ENCODE peak calls at places on chromosomes 12 and 14, in four cellular contexts. One of them, this sample, is unnamed.
A peak's percentile ranks its signal among the peaks of the same experiment; 100 is the strongest.

GRCh38 chr12:113066806-113067400 is 10.4 kb downstream of the DTX1 start:
- DNase-seq in breast epithelium: no peak
- DNase-seq in caudate nucleus: peak; percentile 19
- DNase-seq in foreskin keratinocyte: no peak
- DNase-seq in this sample: no peak

GRCh38 chr12:48768147-48768546 is 20.7 kb downstream of the ADCY6 start:
- DNase-seq in breast epithelium: no peak
- DNase-seq in caudate nucleus: no peak
- DNase-seq in foreskin keratinocyte: no peak
- DNase-seq in this sample: no peak

GRCh38 chr12:94813314-94813713 is 163.0 kb upstream of the TMCC3 start:
- DNase-seq in breast epithelium: no peak
- DNase-seq in caudate nucleus: no peak
- DNase-seq in foreskin keratinocyte: no peak
- DNase-seq in this sample: no peak

GRCh38 chr14:30389134-30389900 is 169.6 kb upstream of the G2E3 start:
- DNase-seq in breast epithelium: peak; percentile 22
- DNase-seq in caudate nucleus: no peak
- DNase-seq in foreskin keratinocyte: no peak
- DNase-seq in this sample: peak; percentile 10

GRCh38 chr12:9049520-9050133 is 60.3 kb downstream of the KLRG1 start:
- DNase-seq in breast epithelium: no peak
- DNase-seq in caudate nucleus: no peak
- DNase-seq in foreskin keratinocyte: peak; percentile 13
- DNase-seq in this sample: no peak

GRCh38 chr12:30764251-30764650 is 9.5 kb upstream of the CAPRIN2 start:
- DNase-seq in breast epithelium: no peak
- DNase-seq in caudate nucleus: no peak
- DNase-seq in foreskin keratinocyte: no peak
- DNase-seq in this sample: no peak

GRCh38 chr12:100959481-100959880 is 164.9 kb downstream of the ANO4 start:
- DNase-seq in breast epithelium: no peak
- DNase-seq in caudate nucleus: no peak
- DNase-seq in foreskin keratinocyte: no peak
- DNase-seq in this sample: peak; percentile 5

GRCh38 chr12:118418385-118419057 is 42.2 kb downstream of the SUDS3 start:
- DNase-seq in breast epithelium: no peak
- DNase-seq in caudate nucleus: no peak
- DNase-seq in foreskin keratinocyte: peak; percentile 43
- DNase-seq in this sample: no peak

GRCh38 chr14:70857499-70857895 is 48.2 kb upstream of the MAP3K9 start:
- DNase-seq in breast epithelium: no peak
- DNase-seq in caudate nucleus: no peak
- DNase-seq in foreskin keratinocyte: no peak
- DNase-seq in this sample: no peak

GRCh38 chr12:118448341-118448740 is 72.0 kb downstream of the SUDS3 start:
- DNase-seq in breast epithelium: no peak
- DNase-seq in caudate nucleus: no peak
- DNase-seq in foreskin keratinocyte: no peak
- DNase-seq in this sample: no peak

GRCh38 chr12:46553911-46554310 is 181.3 kb upstream of the SLC38A2 start:
- DNase-seq in breast epithelium: no peak
- DNase-seq in caudate nucleus: no peak
- DNase-seq in foreskin keratinocyte: no peak
- DNase-seq in this sample: no peak

GRCh38 chr12:68559984-68560822 is 50.5 kb upstream of the RAP1B start:
- DNase-seq in breast epithelium: no peak
- DNase-seq in caudate nucleus: no peak
- DNase-seq in foreskin keratinocyte: no peak
- DNase-seq in this sample: no peak

GRCh38 chr12:8544295-8544694 is 3.6 kb upstream of the CLEC4E start:
- DNase-seq in breast epithelium: peak; percentile 51
- DNase-seq in caudate nucleus: peak; percentile 13
- DNase-seq in foreskin keratinocyte: peak; percentile 12
- DNase-seq in this sample: no peak

GRCh38 chr12:68210875-68211274 is 14.7 kb downstream of the IL26 start:
- DNase-seq in breast epithelium: no peak
- DNase-seq in caudate nucleus: no peak
- DNase-seq in foreskin keratinocyte: no peak
- DNase-seq in this sample: no peak

GRCh38 chr14:93787465-93788306 is 599 bp downstream of the PRIMA1 start:
- DNase-seq in breast epithelium: no peak
- DNase-seq in caudate nucleus: no peak
- DNase-seq in foreskin keratinocyte: no peak
- DNase-seq in this sample: no peak

GRCh38 chr12:101051901-101052550 is 158.0 kb downstream of the SLC5A8 start:
- DNase-seq in breast epithelium: no peak
- DNase-seq in caudate nucleus: no peak
- DNase-seq in foreskin keratinocyte: peak; percentile 32
- DNase-seq in this sample: no peak

GRCh38 chr14:101665478-101666078 is 95.9 kb upstream of the PPP2R5C start:
- DNase-seq in breast epithelium: no peak
- DNase-seq in caudate nucleus: no peak
- DNase-seq in foreskin keratinocyte: peak; percentile 22
- DNase-seq in this sample: peak; percentile 22

GRCh38 chr14:91402278-91403068 is 15.1 kb downstream of the CCDC88C start:
- DNase-seq in breast epithelium: no peak
- DNase-seq in caudate nucleus: no peak
- DNase-seq in foreskin keratinocyte: no peak
- DNase-seq in this sample: no peak

GRCh38 chr14:77099425-77100167 is 1.5 kb downstream of the CIPC start:
- DNase-seq in breast epithelium: no peak
- DNase-seq in caudate nucleus: no peak
- DNase-seq in foreskin keratinocyte: no peak
- DNase-seq in this sample: no peak

GRCh38 chr12:132373967-132374820 is 44.8 kb upstream of the GALNT9 start:
- DNase-seq in breast epithelium: no peak
- DNase-seq in caudate nucleus: no peak
- DNase-seq in foreskin keratinocyte: no peak
- DNase-seq in this sample: no peak

GRCh38 chr12:108231109-108231905 is 102.2 kb downstream of the WSCD2 start:
- DNase-seq in breast epithelium: no peak
- DNase-seq in caudate nucleus: no peak
- DNase-seq in foreskin keratinocyte: no peak
- DNase-seq in this sample: no peak

GRCh38 chr12:55780695-55781094 is 36.8 kb downstream of the SARNP start:
- DNase-seq in breast epithelium: no peak
- DNase-seq in caudate nucleus: no peak
- DNase-seq in foreskin keratinocyte: no peak
- DNase-seq in this sample: no peak

GRCh38 chr12:23950775-23951391 is 1.4 kb upstream of the SOX5 start:
- DNase-seq in breast epithelium: no peak
- DNase-seq in caudate nucleus: no peak
- DNase-seq in foreskin keratinocyte: peak; percentile 5
- DNase-seq in this sample: no peak

GRCh38 chr12:76085159-76085868 is 829 bp upstream of the NAP1L1 start:
- DNase-seq in breast epithelium: no peak
- DNase-seq in caudate nucleus: peak; percentile 79
- DNase-seq in foreskin keratinocyte: peak; percentile 32
- DNase-seq in this sample: no peak

GRCh38 chr12:80553316-80553715 is 109.3 kb downstream of the PTPRQ start:
- DNase-seq in breast epithelium: no peak
- DNase-seq in caudate nucleus: no peak
- DNase-seq in foreskin keratinocyte: peak; percentile 43
- DNase-seq in this sample: peak; percentile 34

GRCh38 chr14:72420749-72421452 is 473.0 kb downstream of the DPF3 start:
- DNase-seq in breast epithelium: peak; percentile 71
- DNase-seq in caudate nucleus: peak; percentile 46
- DNase-seq in foreskin keratinocyte: peak; percentile 12
- DNase-seq in this sample: no peak

GRCh38 chr14:35335388-35336092 is 43.4 kb downstream of the PSMA6 start:
- DNase-seq in breast epithelium: no peak
- DNase-seq in caudate nucleus: no peak
- DNase-seq in foreskin keratinocyte: no peak
- DNase-seq in this sample: no peak

GRCh38 chr14:103730490-103731035 is 15.0 kb downstream of the ZFYVE21 start:
- DNase-seq in breast epithelium: peak; percentile 68
- DNase-seq in caudate nucleus: no peak
- DNase-seq in foreskin keratinocyte: no peak
- DNase-seq in this sample: no peak

GRCh38 chr14:55889124-55889523 is 229.1 kb upstream of the PELI2 start:
- DNase-seq in breast epithelium: peak; percentile 61
- DNase-seq in caudate nucleus: no peak
- DNase-seq in foreskin keratinocyte: peak; percentile 50
- DNase-seq in this sample: peak; percentile 79
- H3K27ac ChIP-seq in breast epithelium: no peak overlapping the region
- H3K27ac ChIP-seq in caudate nucleus: no peak overlapping the region
- H3K27ac ChIP-seq in foreskin keratinocyte: no peak overlapping the region
- H3K27ac ChIP-seq in this sample: peak overlapping the region; percentile 58

DNA sequence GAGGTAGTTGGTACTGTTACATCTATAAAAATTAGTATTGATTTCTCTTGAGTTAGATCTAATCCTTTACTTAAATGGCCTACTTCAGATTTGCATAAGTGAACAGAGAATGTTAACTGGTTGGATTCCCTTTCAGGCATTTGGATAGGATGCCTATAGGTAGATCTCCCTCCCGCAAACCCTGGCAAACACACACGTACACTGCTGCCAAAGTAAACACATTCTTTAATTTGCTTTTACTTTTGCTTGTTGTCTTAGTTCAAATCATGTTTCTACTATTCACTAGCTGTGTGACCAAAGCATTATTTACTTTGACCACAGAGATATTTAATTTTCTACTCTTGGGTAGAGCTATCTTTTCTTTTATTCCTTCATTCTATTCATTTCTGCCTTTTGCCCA is 936.1 kb upstream of the FBXO33 start:
- DNase-seq in breast epithelium: no peak
- DNase-seq in caudate nucleus: no peak
- DNase-seq in foreskin keratinocyte: no peak
- DNase-seq in this sample: no peak
- H3K27ac ChIP-seq in breast epithelium: no peak overlapping the region
- H3K27ac ChIP-seq in caudate nucleus: no peak overlapping the region
- H3K27ac ChIP-seq in foreskin keratinocyte: no peak overlapping the region
- H3K27ac ChIP-seq in this sample: no peak overlapping the region

GRCh38 chr12:11757095-11757494 is 107.6 kb downstream of the ETV6 start:
- DNase-seq in breast epithelium: no peak
- DNase-seq in caudate nucleus: no peak
- DNase-seq in foreskin keratinocyte: no peak
- DNase-seq in this sample: no peak
- H3K27ac ChIP-seq in breast epithelium: no peak overlapping the region
- H3K27ac ChIP-seq in caudate nucleus: no peak overlapping the region
- H3K27ac ChIP-seq in foreskin keratinocyte: no peak overlapping the region
- H3K27ac ChIP-seq in this sample: no peak overlapping the region

GRCh38 chr14:31880935-31881334 is 196.2 kb upstream of the ARHGAP5 start:
- DNase-seq in breast epithelium: no peak
- DNase-seq in caudate nucleus: no peak
- DNase-seq in foreskin keratinocyte: no peak
- DNase-seq in this sample: peak; percentile 34
- H3K27ac ChIP-seq in breast epithelium: no peak overlapping the region
- H3K27ac ChIP-seq in caudate nucleus: no peak overlapping the region
- H3K27ac ChIP-seq in foreskin keratinocyte: peak overlapping the region; percentile 19
- H3K27ac ChIP-seq in this sample: peak overlapping the region; percentile 42

DNA sequence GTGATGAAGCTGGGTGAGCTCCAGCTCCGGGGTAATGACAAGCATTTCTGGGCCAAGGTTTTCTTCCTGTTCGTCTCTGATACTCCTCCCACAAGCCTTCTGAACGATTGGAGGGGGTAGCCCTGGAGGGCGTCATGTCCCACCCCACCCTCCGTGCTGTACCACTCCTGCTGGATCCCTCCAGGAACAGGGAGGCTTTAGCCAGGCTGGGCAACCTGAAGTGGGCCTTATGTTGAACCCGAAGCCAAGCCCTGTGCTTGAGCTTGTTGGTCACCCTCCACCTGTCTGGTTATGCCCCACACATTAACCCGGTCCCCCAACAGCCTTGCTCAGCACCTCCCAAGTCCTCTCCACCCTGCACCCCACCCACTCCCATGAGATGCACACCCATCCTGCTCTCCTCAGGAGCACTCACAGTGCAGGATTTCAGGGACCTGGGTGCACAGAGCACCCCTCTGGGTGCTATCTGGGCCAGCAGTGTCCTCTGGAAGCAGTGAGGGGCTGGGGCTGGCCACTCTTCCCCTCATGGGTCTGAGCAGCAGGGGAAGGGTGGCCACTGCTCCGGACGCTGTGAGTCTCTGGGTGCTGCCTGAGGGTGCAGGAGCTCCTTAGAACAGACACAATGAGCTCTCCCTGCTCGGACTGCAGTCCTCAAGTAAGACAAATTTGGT is 6.8 kb upstream of the KRT83 start:
- DNase-seq in breast epithelium: no peak
- DNase-seq in caudate nucleus: no peak
- DNase-seq in foreskin keratinocyte: no peak
- DNase-seq in this sample: no peak
- H3K27ac ChIP-seq in breast epithelium: peak overlapping the region; percentile 1
- H3K27ac ChIP-seq in caudate nucleus: no peak overlapping the region
- H3K27ac ChIP-seq in foreskin keratinocyte: peak overlapping the region; percentile 77
- H3K27ac ChIP-seq in this sample: peak overlapping the region; percentile 55

DNA sequence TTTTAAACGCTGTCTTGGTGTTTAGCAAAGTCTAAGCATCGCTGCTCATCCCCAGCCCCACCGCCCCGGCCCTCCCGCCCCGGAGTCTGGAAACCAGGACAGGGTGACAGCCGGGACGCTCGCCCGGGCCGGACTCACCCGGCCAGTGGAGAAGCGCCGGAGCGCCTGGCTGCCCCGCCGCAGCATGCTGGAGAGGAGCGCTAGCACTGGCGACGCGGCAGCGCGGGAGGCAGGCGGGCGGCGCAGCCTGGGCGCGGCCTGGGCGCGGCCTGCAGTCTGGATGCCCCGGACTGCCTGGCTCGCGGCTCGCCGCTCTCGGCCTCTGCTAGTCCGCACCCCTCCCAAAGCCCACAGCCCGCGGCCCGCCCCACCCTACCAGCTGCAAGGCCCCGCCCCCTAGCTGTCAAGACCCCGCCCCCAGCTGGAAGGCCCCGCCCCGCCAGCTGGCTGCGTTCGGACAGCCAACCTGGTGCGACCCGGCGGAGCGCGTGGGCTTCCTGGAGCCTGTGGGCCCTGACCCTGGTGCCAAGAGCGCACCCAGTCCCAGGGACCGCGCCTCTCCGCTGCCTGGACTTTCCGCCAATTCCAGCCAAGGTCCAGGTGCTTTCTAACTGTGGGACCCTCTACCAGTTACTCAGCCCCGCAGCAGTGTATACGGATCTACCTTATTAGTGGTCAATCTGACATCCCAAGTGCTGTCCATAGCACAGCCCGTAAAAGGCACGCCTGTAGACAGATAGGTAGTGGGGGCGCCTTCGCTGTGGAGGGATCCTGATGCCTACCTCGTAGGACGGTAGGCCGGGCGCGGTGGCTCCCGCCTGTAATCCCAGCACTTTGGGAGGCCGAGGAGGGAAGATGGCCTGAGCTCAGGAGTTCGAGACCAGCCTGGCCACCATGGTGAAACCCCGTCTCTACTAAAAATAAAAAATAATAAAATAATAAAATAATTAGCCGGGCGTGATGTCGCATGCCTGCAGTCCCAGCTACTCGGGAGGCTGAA is at the start of gene ALDH1L2:
- DNase-seq in breast epithelium: peak; percentile 62
- DNase-seq in caudate nucleus: peak; percentile 51
- DNase-seq in foreskin keratinocyte: no peak
- DNase-seq in this sample: no peak
- H3K27ac ChIP-seq in breast epithelium: peak within 1 kb of the TSS; percentile 36
- H3K27ac ChIP-seq in caudate nucleus: no peak within 1 kb of the TSS
- H3K27ac ChIP-seq in foreskin keratinocyte: peak within 1 kb of the TSS; percentile 13
- H3K27ac ChIP-seq in this sample: peak within 1 kb of the TSS; percentile 49

GRCh38 chr14:100123618-100124017 is 35.8 kb downstream of the DEGS2 start:
- DNase-seq in breast epithelium: no peak
- DNase-seq in caudate nucleus: no peak
- DNase-seq in foreskin keratinocyte: no peak
- DNase-seq in this sample: no peak
- H3K27ac ChIP-seq in breast epithelium: no peak overlapping the region
- H3K27ac ChIP-seq in caudate nucleus: no peak overlapping the region
- H3K27ac ChIP-seq in foreskin keratinocyte: no peak overlapping the region
- H3K27ac ChIP-seq in this sample: no peak overlapping the region

This sample was measured in epithelial cell of prostate.